ENCODE peak calls at places on chromosomes 4 and X, in four cellular contexts. A, Z, D and X are unnamed samples. For H3K4me1, the result is how much of the 10 kb centered on the place peaks cover.

GRCh38 chr4:12852338-12853307 is 631.5 kb downstream of the RAB28 start:
- DNase-seq in A (no peak), Z (peak), D (no peak), X (no peak)

GRCh38 chrX:11949291-11949690 is 189.0 kb upstream of the FRMPD4 start:
- DNase-seq in A (no peak), Z (no peak), D (no peak), X (no peak)

GRCh38 chr4:169582706-169583105 is 29.7 kb downstream of the NEK1 start:
- DNase-seq in A (no peak), Z (no peak), D (no peak), X (no peak)

GRCh38 chr4:138870739-138871633 is 144.6 kb upstream of the NOCT start:
- DNase-seq in A (peak), Z (peak), D (peak), X (peak)

GRCh38 chr4:140944539-140944938 is 188.4 kb upstream of the TBC1D9 start:
- DNase-seq in A (no peak), Z (no peak), D (no peak), X (no peak)

GRCh38 chr4:1244081-1244977 is 4.6 kb downstream of the CTBP1 start:
- DNase-seq in A (no peak), Z (no peak), D (peak), X (no peak)

GRCh38 chr4:12956026-12956425 is 528.1 kb downstream of the RAB28 start:
- DNase-seq in A (no peak), Z (no peak), D (no peak), X (no peak)

GRCh38 chr4:159655547-159655946 is 552.7 kb downstream of the RAPGEF2 start:
- DNase-seq in A (no peak), Z (no peak), D (no peak), X (no peak)

GRCh38 chr4:139665690-139666529 is at the start of gene MGST2:
- DNase-seq in A (peak), Z (peak), D (peak), X (peak)

GRCh38 chrX:95823796-95824195 is 860.8 kb upstream of the DIAPH2 start:
- DNase-seq in A (no peak), Z (no peak), D (no peak), X (no peak)

GRCh38 chrX:31333181-31333831 is 261.5 kb upstream of the FTHL17 start:
- DNase-seq in A (no peak), Z (no peak), D (no peak), X (no peak)

GRCh38 chr4:153792007-153792892 is 3.4 kb upstream of the SFRP2 start:
- DNase-seq in A (no peak), Z (peak), D (no peak), X (peak)

GRCh38 chr4:4752576-4753401 is 106.7 kb upstream of the MSX1 start:
- DNase-seq in A (no peak), Z (no peak), D (no peak), X (no peak)

GRCh38 chrX:97039363-97040029 is 155.8 kb downstream of the RPA4 start:
- DNase-seq in A (no peak), Z (no peak), D (peak), X (peak)

GRCh38 chrX:153802513-153803045 is 8.1 kb downstream of the SSR4 start:
- DNase-seq in A (no peak), Z (no peak), D (no peak), X (no peak)

GRCh38 chr4:148964456-148964855 is 522.2 kb upstream of the NR3C2 start:
- DNase-seq in A (no peak), Z (no peak), D (no peak), X (no peak)

GRCh38 chr4:128229458-128229805 is 58.2 kb downstream of the PGRMC2 start:
- DNase-seq in A (no peak), Z (no peak), D (no peak), X (no peak)

GRCh38 chrX:52574416-52575275 is 57.8 kb upstream of the XAGE1B start:
- DNase-seq in A (peak), Z (peak), D (no peak), X (peak)

GRCh38 chrX:77966361-77966760 is 3.1 kb downstream of the PGAM4 start:
- DNase-seq in A (no peak), Z (no peak), D (no peak), X (no peak)

GRCh38 chr4:2746891-2747695 is 9.0 kb downstream of the TNIP2 start:
- DNase-seq in A (no peak), Z (no peak), D (no peak), X (no peak)

GRCh38 chr4:117641519-117641918 is 392.8 kb upstream of the NDST3 start:
- DNase-seq in A (no peak), Z (no peak), D (no peak), X (no peak)

GRCh38 chrX:133366735-133367134 is 48.6 kb downstream of the GPC4 start:
- DNase-seq in A (no peak), Z (no peak), D (no peak), X (no peak)

GRCh38 chr4:77079281-77079680 is 3.5 kb upstream of the CCNI start:
- DNase-seq in A (no peak), Z (no peak), D (no peak), X (no peak)

GRCh38 chr4:40992472-40993298 is 221.7 kb downstream of the APBB2 start:
- DNase-seq in A (no peak), Z (no peak), D (peak), X (no peak)
- H3K4me1 ChIP-seq in A (under half), Z (under half), D (under half), X (under half)

DNA sequence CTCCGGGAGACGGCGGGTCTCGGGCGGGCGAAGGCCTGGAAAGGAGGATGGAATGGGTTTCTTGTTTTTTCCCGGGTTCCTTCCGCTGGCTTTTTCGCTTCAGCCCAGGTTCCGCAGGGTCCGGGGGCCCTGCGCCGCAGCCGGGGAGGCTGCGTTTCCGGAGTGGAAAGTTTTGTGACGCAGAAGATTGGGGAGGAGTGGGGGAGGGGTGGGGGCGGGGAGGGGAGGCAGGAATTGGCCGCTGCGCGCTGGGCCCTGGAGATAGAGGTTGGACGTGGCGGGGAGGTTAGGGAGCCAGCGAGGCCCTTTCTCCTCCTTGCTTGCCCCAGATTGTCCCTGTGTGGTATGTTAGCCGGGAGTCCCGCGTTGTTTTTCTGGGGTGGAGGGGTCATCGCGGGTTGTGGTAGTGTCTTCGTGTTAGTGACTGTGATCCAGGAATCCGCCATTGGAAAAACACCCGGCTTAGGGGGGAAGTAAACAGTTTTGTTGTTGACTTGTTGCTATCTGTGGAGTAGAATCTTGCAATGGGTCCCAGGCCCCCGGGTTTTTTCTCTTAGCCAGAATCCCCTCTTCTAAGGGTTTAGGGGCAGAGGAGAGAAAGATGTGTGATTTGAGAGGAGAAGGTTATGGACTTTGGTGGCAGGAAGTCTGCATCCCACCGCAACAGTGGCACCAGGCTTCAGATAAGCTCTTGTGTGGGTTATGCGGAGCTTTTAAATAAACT is 1.1 kb downstream of the DDX3X start:
- DNase-seq in A (peak), Z (no peak), D (peak), X (peak)
- H3K4me1 ChIP-seq in A (under half), Z (under half), D (under half), X (under half)

GRCh38 chr4:24971192-24971591 is 58.4 kb upstream of the CCDC149 start:
- DNase-seq in A (no peak), Z (no peak), D (no peak), X (no peak)
- H3K4me1 ChIP-seq in A (under half), Z (under half), D (under half), X (under half)

DNA sequence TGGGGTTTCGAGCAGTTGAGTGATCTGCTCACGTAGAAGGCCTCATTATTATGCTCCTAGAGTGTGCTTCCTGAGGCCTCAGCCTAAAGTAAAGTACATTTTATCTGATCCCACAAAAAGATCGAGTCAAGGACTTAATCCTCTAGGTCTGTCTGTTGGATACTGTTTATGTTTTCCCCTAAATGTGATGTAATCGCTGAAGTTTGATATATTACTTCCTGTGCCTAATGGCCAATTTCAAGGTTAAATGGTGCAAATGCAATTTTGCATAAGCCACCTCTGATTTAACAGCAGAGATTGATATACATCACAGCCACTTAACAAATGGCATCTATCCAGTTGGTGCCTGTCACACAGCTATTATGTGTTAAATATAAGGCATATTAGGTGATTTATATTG is 19.4 kb upstream of the SERTM2 start:
- DNase-seq in A (no peak), Z (no peak), D (no peak), X (no peak)
- H3K4me1 ChIP-seq in A (under half), Z (under half), D (under half), X (under half)

GRCh38 chr4:123398151-123398802 is 1.7 kb downstream of the SPRY1 start:
- DNase-seq in A (peak), Z (peak), D (peak), X (peak)
- H3K4me1 ChIP-seq in A (under half), Z (under half), D (under half), X (under half)

GRCh38 chrX:121336831-121337421 is 289.5 kb downstream of the GLUD2 start:
- DNase-seq in A (no peak), Z (no peak), D (no peak), X (no peak)

GRCh38 chrX:121333942-121334341 is 286.5 kb downstream of the GLUD2 start:
- DNase-seq in A (no peak), Z (no peak), D (no peak), X (no peak)
- H3K4me1 ChIP-seq in A (under half), Z (under half), D (under half), X (under half)

GRCh38 chrX:22057667-22058066 is 25.5 kb downstream of the PHEX start:
- DNase-seq in A (no peak), Z (no peak), D (no peak), X (no peak)

GRCh38 chrX:22060451-22060940 is 28.4 kb downstream of the PHEX start:
- DNase-seq in A (no peak), Z (no peak), D (no peak), X (no peak)

GRCh38 chrX:22059800-22060199 is 27.7 kb downstream of the PHEX start:
- DNase-seq in A (no peak), Z (no peak), D (no peak), X (no peak)

GRCh38 chrX:22063284-22063683 is 31.2 kb downstream of the PHEX start:
- DNase-seq in A (no peak), Z (peak), D (no peak), X (peak)

DNA sequence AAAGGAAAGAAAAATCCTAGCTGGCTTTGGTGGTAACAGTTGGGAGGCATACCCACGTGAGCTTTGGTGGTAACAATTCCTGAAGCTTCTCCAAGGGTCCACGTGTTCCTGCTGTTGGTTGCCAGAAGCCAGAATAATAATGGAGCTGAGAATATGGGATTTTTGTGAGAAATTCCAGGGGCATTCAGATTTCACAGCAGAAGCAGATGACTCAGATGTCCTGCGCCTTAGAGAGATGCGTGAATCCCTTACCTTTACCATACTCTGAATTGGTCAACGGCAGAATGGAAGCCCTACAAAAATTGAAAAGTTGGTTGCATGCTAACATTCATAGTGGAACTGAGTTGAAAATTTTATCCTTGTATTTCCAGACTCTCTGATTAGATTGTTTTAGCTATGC is 28.8 kb downstream of the PHEX start:
- DNase-seq in A (no peak), Z (no peak), D (no peak), X (no peak)
- H3K4me1 ChIP-seq in A (under half), Z (under half), D (under half), X (under half)

GRCh38 chrX:151975228-151975593 is 735 bp upstream of the GABRE start:
- DNase-seq in A (no peak), Z (no peak), D (no peak), X (no peak)

GRCh38 chrX:151974336-151975227 is at the start of gene GABRE:
- DNase-seq in A (no peak), Z (peak), D (peak), X (peak)

GRCh38 chrX:151973262-151973661 is 1.2 kb downstream of the GABRE start:
- DNase-seq in A (no peak), Z (no peak), D (no peak), X (no peak)

GRCh38 chrX:151975736-151976275 is 1.3 kb upstream of the GABRE start:
- DNase-seq in A (no peak), Z (no peak), D (no peak), X (no peak)

GRCh38 chrX:151973851-151974335 is 583 bp downstream of the GABRE start:
- DNase-seq in A (no peak), Z (no peak), D (no peak), X (peak)
- H3K4me1 ChIP-seq in A (under half), Z (under half), D (under half), X (under half)